ENCODE peak calls at places on chromosomes 6 and 20, in six cellular contexts. Q, M, O, C, N and V are unnamed samples.

GRCh38 chr6:44258325-44258863 is 1.1 kb upstream of the SLC35B2 start:
- DNase-seq in N (no peak), O (no peak), C (no peak), M (no peak), Q (no peak), V (no peak)

GRCh38 chr6:165184192-165184979 is 125.0 kb downstream of the C6orf118 start:
- DNase-seq in C (no peak), Q (no peak), M (no peak), N (no peak), O (no peak), V (no peak)

GRCh38 chr6:154506108-154506507 is 4.4 kb downstream of the CNKSR3 start:
- DNase-seq in C (no peak), N (no peak), O (no peak), M (no peak), Q (no peak), V (no peak)

GRCh38 chr6:105985098-105985815 is 100.9 kb upstream of the PRDM1 start:
- DNase-seq in Q (no peak), O (no peak), C (no peak), M (no peak), N (no peak), V (no peak)

GRCh38 chr6:54191460-54191859 is 80.2 kb downstream of the MLIP start:
- DNase-seq in C (no peak), N (peak), M (no peak), O (no peak), Q (no peak), V (no peak)

GRCh38 chr6:44500074-44500473 is 112.6 kb downstream of the CDC5L start:
- DNase-seq in C (peak), N (no peak), Q (no peak), O (no peak), M (no peak), V (no peak)

GRCh38 chr6:88004707-88005106 is 42.9 kb upstream of the SPACA1 start:
- DNase-seq in N (no peak), C (no peak), O (no peak), Q (no peak), M (no peak), V (no peak)

GRCh38 chr6:93079061-93079460 is 340.3 kb downstream of the EPHA7 start:
- DNase-seq in N (no peak), M (no peak), Q (no peak), C (no peak), O (no peak), V (no peak)

GRCh38 chr6:14431375-14432330 is 314.1 kb downstream of the CD83 start:
- DNase-seq in O (no peak), N (no peak), C (no peak), Q (no peak), M (no peak), V (no peak)

GRCh38 chr6:167107787-167108186 is 15.1 kb upstream of the CCR6 start:
- DNase-seq in M (no peak), C (no peak), N (no peak), Q (no peak), O (no peak), V (no peak)

GRCh38 chr20:30168025-30168799 is 1089.3 kb upstream of the DEFB115 start:
- DNase-seq in O (no peak), Q (peak), M (no peak), N (no peak), C (no peak), V (peak)

GRCh38 chr6:37688088-37688850 is 9.4 kb downstream of the MDGA1 start:
- DNase-seq in O (no peak), Q (no peak), N (no peak), C (no peak), M (no peak), V (no peak)

GRCh38 chr20:43812216-43812615 is 85.4 kb upstream of the GTSF1L start:
- DNase-seq in M (no peak), O (no peak), N (no peak), Q (no peak), C (no peak), V (no peak)

GRCh38 chr20:37879003-37879599 is 23.8 kb upstream of the VSTM2L start:
- DNase-seq in M (no peak), O (no peak), N (no peak), C (no peak), Q (no peak), V (no peak)

GRCh38 chr6:100276311-100277057 is 188.2 kb downstream of the SIM1 start:
- DNase-seq in M (no peak), N (no peak), O (no peak), C (no peak), Q (no peak), V (no peak)

GRCh38 chr20:61768926-61769832 is 296.5 kb downstream of the TAF4 start:
- DNase-seq in O (no peak), Q (no peak), M (no peak), C (no peak), N (no peak), V (no peak)

GRCh38 chr6:111661541-111662041 is 55.9 kb upstream of the TRAF3IP2 start:
- DNase-seq in O (no peak), Q (no peak), M (no peak), N (no peak), C (no peak), V (no peak)